ENCODE peak calls at places on chromosomes 1 and 21, in five cellular contexts. One of them, this sample, is unnamed.
A peak's percentile ranks its signal among the peaks of the same experiment; 100 is the strongest.

GRCh38 chr1:32761253-32761877 is 55.8 kb downstream of the YARS1 start:
- DNase-seq in esophagus muscularis mucosa: no peak
- DNase-seq in left ventricle myocardium inferior: no peak
- DNase-seq in DND-41: no peak
- DNase-seq in heart left ventricle: no peak
- DNase-seq in this sample: no peak

GRCh38 chr1:98053471-98054366 is 132.9 kb upstream of the DPYD start:
- DNase-seq in DND-41: no peak
- DNase-seq in esophagus muscularis mucosa: no peak
- DNase-seq in left ventricle myocardium inferior: peak; percentile 55
- DNase-seq in heart left ventricle: peak; percentile 42
- DNase-seq in this sample: no peak

GRCh38 chr1:67850611-67851075 is 17.4 kb upstream of the GNG12 start:
- DNase-seq in left ventricle myocardium inferior: peak; percentile 71
- DNase-seq in DND-41: no peak
- DNase-seq in heart left ventricle: peak; percentile 60
- DNase-seq in esophagus muscularis mucosa: no peak
- DNase-seq in this sample: peak; percentile 64

GRCh38 chr1:7893529-7894180 is 40.8 kb upstream of the UTS2 start:
- DNase-seq in left ventricle myocardium inferior: no peak
- DNase-seq in esophagus muscularis mucosa: no peak
- DNase-seq in DND-41: no peak
- DNase-seq in heart left ventricle: no peak
- DNase-seq in this sample: no peak

GRCh38 chr1:160546942-160547341 is 23.9 kb upstream of the SLAMF6 start:
- DNase-seq in left ventricle myocardium inferior: no peak
- DNase-seq in heart left ventricle: no peak
- DNase-seq in DND-41: no peak
- DNase-seq in esophagus muscularis mucosa: no peak
- DNase-seq in this sample: no peak

GRCh38 chr1:15737324-15738319 is 1.6 kb downstream of the SLC25A34 start:
- DNase-seq in heart left ventricle: no peak
- DNase-seq in DND-41: no peak
- DNase-seq in esophagus muscularis mucosa: no peak
- DNase-seq in left ventricle myocardium inferior: no peak
- DNase-seq in this sample: no peak

GRCh38 chr1:232162001-232162400 is 467.9 kb downstream of the SIPA1L2 start:
- DNase-seq in esophagus muscularis mucosa: no peak
- DNase-seq in left ventricle myocardium inferior: no peak
- DNase-seq in DND-41: no peak
- DNase-seq in heart left ventricle: no peak
- DNase-seq in this sample: no peak

GRCh38 chr1:160095382-160096105 is 2.9 kb downstream of the IGSF8 start:
- DNase-seq in heart left ventricle: no peak
- DNase-seq in esophagus muscularis mucosa: no peak
- DNase-seq in DND-41: no peak
- DNase-seq in left ventricle myocardium inferior: no peak
- DNase-seq in this sample: no peak

GRCh38 chr1:235990376-235990795 is 74.5 kb downstream of the NID1 start:
- DNase-seq in esophagus muscularis mucosa: no peak
- DNase-seq in DND-41: no peak
- DNase-seq in left ventricle myocardium inferior: no peak
- DNase-seq in heart left ventricle: no peak
- DNase-seq in this sample: no peak

GRCh38 chr21:21029159-21029558 is 30.9 kb downstream of the NCAM2 start:
- DNase-seq in heart left ventricle: no peak
- DNase-seq in esophagus muscularis mucosa: no peak
- DNase-seq in DND-41: peak; percentile 33
- DNase-seq in left ventricle myocardium inferior: no peak
- DNase-seq in this sample: no peak

GRCh38 chr1:25774206-25774804 is 25.7 kb upstream of the SELENON start:
- DNase-seq in left ventricle myocardium inferior: no peak
- DNase-seq in DND-41: no peak
- DNase-seq in esophagus muscularis mucosa: no peak
- DNase-seq in heart left ventricle: no peak
- DNase-seq in this sample: no peak

GRCh38 chr1:245153645-245154428 is 948 bp upstream of the KIF26B start:
- DNase-seq in esophagus muscularis mucosa: no peak
- DNase-seq in left ventricle myocardium inferior: no peak
- DNase-seq in heart left ventricle: peak; percentile 18
- DNase-seq in DND-41: no peak
- DNase-seq in this sample: no peak

GRCh38 chr1:237239248-237239647 is 197.3 kb downstream of the RYR2 start:
- DNase-seq in heart left ventricle: no peak
- DNase-seq in DND-41: no peak
- DNase-seq in left ventricle myocardium inferior: no peak
- DNase-seq in esophagus muscularis mucosa: no peak
- DNase-seq in this sample: no peak

GRCh38 chr1:244801246-244801645 is 34.2 kb upstream of the COX20 start:
- DNase-seq in heart left ventricle: peak; percentile 30
- DNase-seq in left ventricle myocardium inferior: no peak
- DNase-seq in esophagus muscularis mucosa: no peak
- DNase-seq in DND-41: peak; percentile 68
- DNase-seq in this sample: peak; percentile 17

GRCh38 chr1:160741092-160741501 is 2.0 kb downstream of the SLAMF7 start:
- DNase-seq in heart left ventricle: no peak
- DNase-seq in esophagus muscularis mucosa: no peak
- DNase-seq in DND-41: no peak
- DNase-seq in left ventricle myocardium inferior: no peak
- DNase-seq in this sample: no peak

GRCh38 chr1:232589809-232590741 is 39.9 kb downstream of the SIPA1L2 start:
- DNase-seq in DND-41: no peak
- DNase-seq in left ventricle myocardium inferior: no peak
- DNase-seq in esophagus muscularis mucosa: no peak
- DNase-seq in heart left ventricle: no peak
- DNase-seq in this sample: no peak

GRCh38 chr1:35691080-35691479 is 27.6 kb downstream of the C1orf216 start:
- DNase-seq in esophagus muscularis mucosa: no peak
- DNase-seq in left ventricle myocardium inferior: no peak
- DNase-seq in heart left ventricle: no peak
- DNase-seq in DND-41: no peak
- DNase-seq in this sample: no peak

GRCh38 chr1:92217721-92218120 is at the start of gene C1orf146:
- DNase-seq in DND-41: no peak
- DNase-seq in left ventricle myocardium inferior: no peak
- DNase-seq in esophagus muscularis mucosa: no peak
- DNase-seq in heart left ventricle: no peak
- DNase-seq in this sample: no peak

GRCh38 chr1:94165843-94166242 is 44.9 kb upstream of the ABCA4 start:
- DNase-seq in DND-41: no peak
- DNase-seq in esophagus muscularis mucosa: no peak
- DNase-seq in left ventricle myocardium inferior: no peak
- DNase-seq in heart left ventricle: no peak
- DNase-seq in this sample: no peak

GRCh38 chr1:18529714-18530113 is 49.0 kb downstream of the KLHDC7A start:
- DNase-seq in DND-41: no peak
- DNase-seq in left ventricle myocardium inferior: no peak
- DNase-seq in heart left ventricle: no peak
- DNase-seq in esophagus muscularis mucosa: peak; percentile 77
- DNase-seq in this sample: no peak

GRCh38 chr1:151990856-151991198 is 2.8 kb downstream of the S100A10 start:
- DNase-seq in DND-41: no peak
- DNase-seq in esophagus muscularis mucosa: no peak
- DNase-seq in left ventricle myocardium inferior: no peak
- DNase-seq in heart left ventricle: peak; percentile 56
- DNase-seq in this sample: no peak

GRCh38 chr1:167893798-167894197 is 20.1 kb downstream of the ADCY10 start:
- DNase-seq in esophagus muscularis mucosa: no peak
- DNase-seq in heart left ventricle: no peak
- DNase-seq in DND-41: no peak
- DNase-seq in left ventricle myocardium inferior: no peak
- DNase-seq in this sample: no peak

GRCh38 chr1:167900907-167901306 is 13.0 kb downstream of the ADCY10 start:
- DNase-seq in DND-41: no peak
- DNase-seq in heart left ventricle: no peak
- DNase-seq in esophagus muscularis mucosa: no peak
- DNase-seq in left ventricle myocardium inferior: no peak
- DNase-seq in this sample: no peak

GRCh38 chr1:167898578-167899222 is 15.2 kb downstream of the ADCY10 start:
- DNase-seq in heart left ventricle: no peak
- DNase-seq in left ventricle myocardium inferior: no peak
- DNase-seq in DND-41: no peak
- DNase-seq in esophagus muscularis mucosa: no peak
- DNase-seq in this sample: no peak

GRCh38 chr1:167904641-167905040 is 9.3 kb downstream of the ADCY10 start:
- DNase-seq in DND-41: no peak
- DNase-seq in esophagus muscularis mucosa: no peak
- DNase-seq in heart left ventricle: no peak
- DNase-seq in left ventricle myocardium inferior: no peak
- DNase-seq in this sample: no peak

DNA sequence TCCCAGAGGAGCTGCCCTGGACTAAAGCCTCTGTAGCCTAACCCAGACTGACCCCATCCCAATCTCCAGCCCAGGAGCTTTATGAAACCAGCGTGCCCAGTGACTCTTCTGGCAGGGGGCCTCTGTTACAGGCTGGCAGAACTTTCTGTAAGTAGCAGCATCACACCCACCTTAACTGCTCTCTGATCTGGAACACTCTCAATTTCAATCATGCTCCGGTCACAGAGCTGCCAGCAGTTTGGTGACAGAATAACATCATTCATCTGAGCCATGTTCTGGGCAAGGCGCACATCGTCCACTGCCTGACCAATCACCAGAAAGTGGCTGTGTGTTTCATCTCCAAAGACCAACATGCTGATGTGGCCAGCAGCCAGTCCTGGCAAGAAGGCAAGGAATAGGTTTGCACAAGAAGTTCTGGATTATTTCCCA is 14.7 kb downstream of the ADCY10 start:
- DNase-seq in esophagus muscularis mucosa: no peak
- DNase-seq in heart left ventricle: peak; percentile 15
- DNase-seq in DND-41: no peak
- DNase-seq in left ventricle myocardium inferior: peak; percentile 38
- DNase-seq in this sample: no peak
- H3K4me3 ChIP-seq in esophagus muscularis mucosa: no peak overlapping the region
- H3K4me3 ChIP-seq in heart left ventricle: no peak overlapping the region
- H3K4me3 ChIP-seq in DND-41: no peak overlapping the region
- H3K4me3 ChIP-seq in left ventricle myocardium inferior: no peak overlapping the region
- H3K4me3 ChIP-seq in this sample: no peak overlapping the region

DNA sequence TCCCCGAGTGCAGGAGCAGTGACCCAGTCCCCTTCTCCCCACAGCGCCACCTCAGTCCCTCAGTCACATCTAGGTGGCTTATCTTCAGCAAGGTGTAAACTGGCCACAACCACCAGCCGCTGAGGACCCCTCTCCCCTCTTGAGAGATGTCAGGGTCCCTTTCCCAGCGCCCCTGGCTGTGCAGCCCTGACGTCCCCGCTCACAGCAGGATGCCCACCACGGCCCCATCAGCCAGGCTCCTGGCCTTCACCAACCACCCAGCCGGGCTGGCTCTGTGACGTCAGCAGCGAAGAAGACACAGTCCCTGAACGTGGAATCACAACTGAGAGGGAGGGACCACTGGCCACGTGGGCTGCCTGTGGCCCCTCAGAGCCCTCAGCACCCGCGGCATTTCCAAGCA is 249.4 kb downstream of the NPHP4 start:
- DNase-seq in left ventricle myocardium inferior: no peak
- DNase-seq in esophagus muscularis mucosa: no peak
- DNase-seq in DND-41: no peak
- DNase-seq in heart left ventricle: no peak
- DNase-seq in this sample: no peak
- H3K4me1 ChIP-seq in left ventricle myocardium inferior: no peaks in the 10 kb centered on the region
- H3K4me1 ChIP-seq in esophagus muscularis mucosa: no peaks in the 10 kb centered on the region
- H3K4me1 ChIP-seq in DND-41: no peaks in the 10 kb centered on the region
- H3K4me1 ChIP-seq in heart left ventricle: no peaks in the 10 kb centered on the region
- H3K4me1 ChIP-seq in this sample: peaks cover 2% of the 10 kb centered on the region

DNA sequence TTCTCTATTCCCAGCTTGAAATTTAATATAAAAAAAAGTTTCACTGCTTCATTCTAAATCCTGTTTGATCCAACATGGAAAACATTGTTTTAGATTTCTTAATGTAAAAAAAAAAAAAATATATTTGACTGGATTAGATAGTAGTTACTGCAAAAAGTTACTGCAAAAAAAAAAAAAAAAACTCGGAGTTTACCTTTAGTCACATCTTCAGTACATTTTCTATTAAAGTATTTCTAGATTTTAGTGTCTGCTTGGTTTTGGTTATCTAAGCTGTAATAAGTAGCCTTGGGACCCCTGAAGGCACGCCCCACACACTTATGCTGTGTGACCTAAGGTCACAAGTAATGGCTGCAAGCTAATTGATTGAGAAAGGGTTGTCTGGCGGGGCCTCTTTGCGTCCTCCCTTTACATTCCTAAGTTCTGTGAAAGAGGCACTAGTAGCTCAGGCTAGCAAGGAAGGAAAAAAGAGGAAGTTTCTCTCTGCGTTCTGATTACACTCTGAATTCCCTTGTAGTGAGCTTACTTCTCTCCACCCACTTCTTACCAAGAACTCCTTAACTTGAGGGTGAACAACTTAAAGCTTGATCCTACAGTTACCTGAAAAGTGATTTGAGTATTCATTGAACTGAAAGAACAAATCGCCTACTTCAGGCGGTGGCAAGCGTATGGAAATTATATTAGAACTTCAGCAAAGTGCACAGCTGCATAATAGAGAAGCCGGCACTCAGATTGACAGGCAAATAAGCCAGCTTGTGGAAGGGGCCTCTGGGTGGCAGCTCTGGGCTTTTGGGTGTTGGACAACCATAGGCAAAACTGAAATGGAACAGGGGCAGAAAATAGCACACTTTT is 464.2 kb downstream of the USP25 start:
- DNase-seq in esophagus muscularis mucosa: no peak
- DNase-seq in left ventricle myocardium inferior: peak; percentile 58
- DNase-seq in heart left ventricle: peak; percentile 70
- DNase-seq in DND-41: peak; percentile 82
- DNase-seq in this sample: no peak
- H3K4me3 ChIP-seq in esophagus muscularis mucosa: peak overlapping the region; percentile 30
- H3K4me3 ChIP-seq in left ventricle myocardium inferior: peak overlapping the region; percentile 68
- H3K4me3 ChIP-seq in heart left ventricle: peak overlapping the region; percentile 62
- H3K4me3 ChIP-seq in DND-41: peak overlapping the region; percentile 57
- H3K4me3 ChIP-seq in this sample: no peak overlapping the region

GRCh38 chr1:194684636-194685035 is 1498.2 kb upstream of the B3GALT2 start:
- DNase-seq in DND-41: no peak
- DNase-seq in left ventricle myocardium inferior: no peak
- DNase-seq in esophagus muscularis mucosa: no peak
- DNase-seq in heart left ventricle: no peak
- DNase-seq in this sample: no peak
- H3K4me1 ChIP-seq in DND-41: no peaks in the 10 kb centered on the region
- H3K4me1 ChIP-seq in left ventricle myocardium inferior: no peaks in the 10 kb centered on the region
- H3K4me1 ChIP-seq in esophagus muscularis mucosa: no peaks in the 10 kb centered on the region
- H3K4me1 ChIP-seq in heart left ventricle: no peaks in the 10 kb centered on the region
- H3K4me1 ChIP-seq in this sample: no peaks in the 10 kb centered on the region

GRCh38 chr21:34147835-34148804 is 74.7 kb downstream of the MRPS6 start:
- DNase-seq in esophagus muscularis mucosa: peak; percentile 70
- DNase-seq in DND-41: no peak
- DNase-seq in heart left ventricle: no peak
- DNase-seq in left ventricle myocardium inferior: no peak
- DNase-seq in this sample: no peak

GRCh38 chr21:34144224-34144623 is 70.8 kb downstream of the MRPS6 start:
- DNase-seq in DND-41: no peak
- DNase-seq in heart left ventricle: no peak
- DNase-seq in left ventricle myocardium inferior: no peak
- DNase-seq in esophagus muscularis mucosa: no peak
- DNase-seq in this sample: no peak

GRCh38 chr21:34148826-34149558 is 75.6 kb downstream of the MRPS6 start:
- DNase-seq in esophagus muscularis mucosa: peak; percentile 21
- DNase-seq in heart left ventricle: no peak
- DNase-seq in left ventricle myocardium inferior: no peak
- DNase-seq in DND-41: no peak
- DNase-seq in this sample: no peak

GRCh38 chr21:34141373-34141772 is 68.0 kb downstream of the MRPS6 start:
- DNase-seq in DND-41: no peak
- DNase-seq in esophagus muscularis mucosa: peak; percentile 87
- DNase-seq in left ventricle myocardium inferior: no peak
- DNase-seq in heart left ventricle: no peak
- DNase-seq in this sample: no peak

GRCh38 chr21:34143783-34144182 is 70.4 kb downstream of the MRPS6 start:
- DNase-seq in esophagus muscularis mucosa: no peak
- DNase-seq in heart left ventricle: no peak
- DNase-seq in DND-41: no peak
- DNase-seq in left ventricle myocardium inferior: no peak
- DNase-seq in this sample: no peak
- H3K4me3 ChIP-seq in esophagus muscularis mucosa: no peak overlapping the region
- H3K4me3 ChIP-seq in heart left ventricle: no peak overlapping the region
- H3K4me3 ChIP-seq in DND-41: no peak overlapping the region
- H3K4me3 ChIP-seq in left ventricle myocardium inferior: no peak overlapping the region
- H3K4me3 ChIP-seq in this sample: no peak overlapping the region

This sample was measured in Panc1.